ENCODE peak calls at places on chromosomes 6 and 20, in six cellular contexts. A is left ventricle myocardium superior, J is neural crest cell, V is heart right ventricle, E is astrocyte of the spinal cord, H is skeletal muscle cell. B is an unnamed sample.

GRCh38 chr6:4470698-4471210 is 305.4 kb upstream of the CDYL start:
- DNase-seq in J (no peak), E (no peak), V (no peak), H (no peak), A (no peak), B (no peak)

GRCh38 chr6:169986171-169986847 is 234.9 kb downstream of the ERMARD start:
- DNase-seq in E (no peak), A (no peak), J (no peak), H (no peak), V (no peak), B (no peak)

GRCh38 chr20:845967-846893 is 12.7 kb downstream of the FAM110A start:
- DNase-seq in H (no peak), E (no peak), A (no peak), V (peak; percentile 22), J (no peak), B (no peak)

GRCh38 chr20:48467622-48468021 is 360.2 kb downstream of the PREX1 start:
- DNase-seq in H (no peak), A (no peak), E (no peak), J (no peak), V (no peak), B (no peak)

GRCh38 chr20:44394520-44395182 is 39.2 kb downstream of the HNF4A start:
- DNase-seq in J (no peak), E (no peak), A (no peak), H (no peak), V (no peak), B (no peak)

GRCh38 chr6:31462026-31462963 is 35.6 kb upstream of the MICB start:
- DNase-seq in J (no peak), A (no peak), E (no peak), V (no peak), H (no peak), B (peak; percentile 3)

GRCh38 chr20:59749293-59749680 is 144.9 kb downstream of the PHACTR3 start:
- DNase-seq in J (no peak), E (peak; percentile 14), V (peak; percentile 36), H (no peak), A (peak; percentile 57), B (no peak)

GRCh38 chr20:40962733-40963504 is 65.7 kb upstream of the TOP1 start:
- DNase-seq in V (peak; percentile 62), J (peak; percentile 82), A (peak; percentile 67), E (peak; percentile 62), H (no peak), B (peak; percentile 63)

GRCh38 chr6:168713839-168714238 is 272.9 kb downstream of the SMOC2 start:
- DNase-seq in V (no peak), H (no peak), E (no peak), J (peak; percentile 7), A (no peak), B (no peak)

GRCh38 chr6:53066059-53066406 is 829 bp downstream of the FBXO9 start:
- DNase-seq in H (no peak), V (peak; percentile 52), A (peak; percentile 67), J (no peak), E (peak; percentile 26), B (peak; percentile 22)

GRCh38 chr20:50467618-50468373 is 42.4 kb upstream of the PTPN1 start:
- DNase-seq in V (no peak), J (peak; percentile 17), E (peak; percentile 41), A (no peak), H (no peak), B (no peak)

GRCh38 chr20:18465536-18466200 is 1.2 kb downstream of the DZANK1 start:
- DNase-seq in J (no peak), E (no peak), V (no peak), A (no peak), H (no peak), B (peak; percentile 27)

GRCh38 chr6:168194732-168195565 is 115.9 kb upstream of the FRMD1 start:
- DNase-seq in E (no peak), J (no peak), A (no peak), H (no peak), V (no peak), B (no peak)

GRCh38 chr6:125947581-125947980 is 9.0 kb upstream of the HINT3 start:
- DNase-seq in H (no peak), A (no peak), E (no peak), V (no peak), J (no peak), B (no peak)

GRCh38 chr6:10149603-10150002 is 265.3 kb downstream of the TFAP2A start:
- DNase-seq in H (no peak), E (no peak), A (no peak), V (no peak), J (no peak), B (no peak)

GRCh38 chr6:91243436-91243835 is 656.6 kb upstream of the MAP3K7 start:
- DNase-seq in A (no peak), E (no peak), V (no peak), H (no peak), J (no peak), B (no peak)

GRCh38 chr6:55101157-55101556 is 73.2 kb upstream of the HCRTR2 start:
- DNase-seq in H (no peak), E (no peak), J (no peak), A (no peak), V (no peak), B (no peak)

GRCh38 chr6:165272585-165272984 is 36.8 kb downstream of the C6orf118 start:
- DNase-seq in E (no peak), J (no peak), V (no peak), A (no peak), H (no peak), B (no peak)

GRCh38 chr20:3931664-3932063 is 42.5 kb downstream of the PANK2 start:
- DNase-seq in A (no peak), J (no peak), H (no peak), E (no peak), V (no peak), B (no peak)